ENCODE peak calls at places on chromosomes 5 and 9, in eight cellular contexts. L, E, Y, R, D, T, H and G are unnamed samples.
A peak's percentile ranks its signal among the peaks of the same experiment; 100 is the strongest.

GRCh38 chr9:83701769-83702168 is 6.0 kb downstream of the UBQLN1 start:
- DNase-seq in L (no peak), E (no peak), Y (no peak), R (no peak), D (no peak), T (peak; percentile 54), H (no peak), G (peak; percentile 65)

GRCh38 chr5:172910828-172911627 is 48.2 kb upstream of the RPL26L1 start:
- DNase-seq in L (peak; percentile 16), E (peak; percentile 63), Y (peak; percentile 46), R (no peak), D (peak; percentile 30), T (peak; percentile 96), H (peak; percentile 55), G (peak; percentile 96)

GRCh38 chr5:9466677-9467076 is 79.2 kb downstream of the SEMA5A start:
- DNase-seq in L (no peak), E (no peak), Y (no peak), R (no peak), D (no peak), T (no peak), H (no peak), G (no peak)

GRCh38 chr5:127206320-127207113 is 84.1 kb upstream of the MEGF10 start:
- DNase-seq in L (no peak), E (no peak), Y (no peak), R (no peak), D (no peak), T (peak; percentile 77), H (no peak), G (peak; percentile 95)

GRCh38 chr9:4491621-4491975 is 1.3 kb downstream of the SLC1A1 start:
- DNase-seq in L (no peak), E (no peak), Y (no peak), R (no peak), D (no peak), T (no peak), H (peak; percentile 31), G (no peak)

GRCh38 chr5:72134226-72134625 is 27.0 kb downstream of the MAP1B start:
- DNase-seq in L (no peak), E (no peak), Y (no peak), R (no peak), D (no peak), T (no peak), H (no peak), G (peak; percentile 49)

GRCh38 chr9:96567203-96567700 is 52.4 kb downstream of the CDC14B start:
- DNase-seq in L (peak; percentile 23), E (no peak), Y (no peak), R (no peak), D (no peak), T (no peak), H (no peak), G (peak; percentile 28)

GRCh38 chr9:133738039-133738805 is at the start of gene SARDH:
- DNase-seq in L (peak; percentile 42), E (peak; percentile 63), Y (peak; percentile 69), R (peak; percentile 67), D (no peak), T (peak; percentile 47), H (peak; percentile 47), G (peak; percentile 46)

GRCh38 chr5:14008819-14009311 is 64.4 kb upstream of the DNAH5 start:
- DNase-seq in L (no peak), E (no peak), Y (peak; percentile 58), R (no peak), D (no peak), T (peak; percentile 85), H (peak; percentile 60), G (no peak)

GRCh38 chr5:220008-220407 is 1.9 kb downstream of the SDHA start:
- DNase-seq in L (no peak), E (no peak), Y (no peak), R (no peak), D (no peak), T (no peak), H (no peak), G (no peak)

GRCh38 chr5:219492-219891 is 1.4 kb downstream of the SDHA start:
- DNase-seq in L (peak; percentile 38), E (no peak), Y (no peak), R (no peak), D (no peak), T (peak; percentile 50), H (no peak), G (peak; percentile 32)

GRCh38 chr5:213803-214395 is 4.1 kb downstream of the CCDC127 start:
- DNase-seq in L (no peak), E (no peak), Y (no peak), R (no peak), D (no peak), T (no peak), H (no peak), G (no peak)

GRCh38 chr5:217860-218456 is at the start of the genes CCDC127 and SDHA:
- DNase-seq in L (peak; percentile 99), E (peak; percentile 98), Y (peak; percentile 99), R (peak; percentile 99), D (peak; percentile 89), T (peak; percentile 86), H (peak; percentile 98), G (peak; percentile 93)

GRCh38 chr5:218457-219289 is 553 bp downstream of the SDHA start:
- DNase-seq in L (no peak), E (no peak), Y (peak; percentile 52), R (peak; percentile 46), D (no peak), T (peak; percentile 19), H (peak; percentile 56), G (peak; percentile 44)
- TF ChIP-seq CTCF in L (no peak), E (peak; percentile 15), Y (peak; percentile 9), R (no peak), D (no peak), T (no peak), H (no peak), G (no peak)

DNA sequence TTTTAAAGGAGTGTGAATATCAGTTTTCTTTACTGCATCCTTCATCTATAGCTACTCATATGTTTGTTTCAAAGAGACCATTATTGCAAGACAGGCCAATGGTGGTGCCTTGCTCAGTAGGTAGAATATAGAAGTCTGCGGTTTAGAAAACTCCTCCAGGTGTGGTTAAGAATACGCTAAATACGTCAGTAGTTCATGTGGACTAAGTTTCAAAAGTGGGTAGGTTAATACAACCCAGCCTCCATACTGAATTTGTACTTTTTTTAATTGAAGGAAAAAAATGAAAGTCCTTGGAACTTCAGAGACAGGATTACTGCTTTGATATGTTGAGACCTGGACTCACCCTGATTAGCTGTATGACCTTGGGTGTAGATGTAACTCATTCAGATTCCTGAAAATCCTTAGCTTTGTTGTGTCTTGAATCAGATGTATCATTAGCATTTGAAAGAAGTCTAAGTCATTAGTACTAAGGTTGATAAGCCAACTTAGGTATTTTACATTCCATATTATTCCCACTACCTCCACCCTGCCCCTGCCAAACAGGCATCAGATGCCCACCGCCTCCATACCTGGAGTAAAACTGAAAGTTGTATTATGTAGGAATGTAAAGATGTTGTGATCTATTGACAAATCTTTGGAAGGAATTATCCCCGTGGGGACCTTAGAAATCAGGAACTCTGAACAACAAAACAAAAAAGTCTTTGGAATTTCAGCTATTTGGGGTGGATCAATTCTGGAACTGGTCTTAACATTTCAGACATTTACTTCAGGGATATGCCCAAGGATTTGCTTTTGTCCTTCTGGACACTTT is 6.1 kb downstream of the BASP1 start:
- DNase-seq in L (no peak), E (no peak), Y (no peak), R (no peak), D (no peak), T (no peak), H (no peak), G (no peak)
- H3K4me3 ChIP-seq in L (no peak overlapping the region), E (no peak overlapping the region), Y (no peak overlapping the region), R (no peak overlapping the region), D (no peak overlapping the region), T (no peak overlapping the region), H (no peak overlapping the region), G (no peak overlapping the region)

DNA sequence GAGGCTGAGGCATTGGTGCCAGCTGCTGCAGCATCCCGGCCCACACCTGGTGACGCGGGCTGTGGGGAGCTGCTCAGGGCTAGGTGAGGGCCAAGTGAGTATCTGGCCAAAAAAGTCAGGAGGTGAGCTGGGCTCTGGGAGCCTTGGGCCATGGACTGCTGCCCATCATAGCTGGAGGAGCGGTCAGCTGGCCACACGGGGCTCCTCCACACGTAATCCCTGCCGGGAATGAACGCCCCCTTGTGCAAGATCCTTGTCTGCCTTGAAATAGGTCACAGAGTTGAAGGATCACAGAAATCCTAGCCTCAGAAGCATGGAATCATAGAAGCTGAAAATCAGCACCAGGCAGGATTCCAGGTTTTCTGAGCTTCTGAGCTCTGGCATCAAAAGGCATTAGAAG is 16.8 kb upstream of the COL27A1 start:
- DNase-seq in L (no peak), E (no peak), Y (no peak), R (no peak), D (no peak), T (no peak), H (no peak), G (no peak)
- TF ChIP-seq CTCF in L (no peak), E (no peak), Y (no peak), R (no peak), D (no peak), T (no peak), H (no peak), G (no peak)

DNA sequence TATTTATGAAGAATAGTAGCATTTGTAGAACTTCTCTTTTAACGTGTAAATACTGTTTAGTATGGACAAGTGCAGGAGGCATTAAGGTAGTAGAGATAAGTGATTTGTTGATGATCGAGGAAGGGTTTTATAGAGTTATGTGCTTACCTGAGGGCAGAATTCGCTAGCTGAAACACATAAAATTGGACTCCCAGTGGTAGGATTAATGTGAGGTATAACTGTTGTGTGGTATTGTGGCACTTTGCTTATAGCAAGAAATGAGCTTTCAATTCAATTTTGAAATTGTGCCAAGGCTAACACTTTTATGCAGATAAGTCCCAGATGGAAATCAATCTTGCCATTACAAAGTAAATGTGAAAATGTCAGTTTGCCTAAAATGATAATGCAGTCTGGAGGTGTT is 1.2 kb downstream of the AP3S1 start:
- DNase-seq in L (no peak), E (no peak), Y (no peak), R (no peak), D (no peak), T (no peak), H (no peak), G (no peak)
- H3K4me3 ChIP-seq in L (peak overlapping the region; percentile 77), E (peak overlapping the region; percentile 89), Y (peak overlapping the region; percentile 70), R (peak overlapping the region; percentile 98), D (peak overlapping the region; percentile 71), T (peak overlapping the region; percentile 82), H (peak overlapping the region; percentile 65), G (peak overlapping the region; percentile 86)

DNA sequence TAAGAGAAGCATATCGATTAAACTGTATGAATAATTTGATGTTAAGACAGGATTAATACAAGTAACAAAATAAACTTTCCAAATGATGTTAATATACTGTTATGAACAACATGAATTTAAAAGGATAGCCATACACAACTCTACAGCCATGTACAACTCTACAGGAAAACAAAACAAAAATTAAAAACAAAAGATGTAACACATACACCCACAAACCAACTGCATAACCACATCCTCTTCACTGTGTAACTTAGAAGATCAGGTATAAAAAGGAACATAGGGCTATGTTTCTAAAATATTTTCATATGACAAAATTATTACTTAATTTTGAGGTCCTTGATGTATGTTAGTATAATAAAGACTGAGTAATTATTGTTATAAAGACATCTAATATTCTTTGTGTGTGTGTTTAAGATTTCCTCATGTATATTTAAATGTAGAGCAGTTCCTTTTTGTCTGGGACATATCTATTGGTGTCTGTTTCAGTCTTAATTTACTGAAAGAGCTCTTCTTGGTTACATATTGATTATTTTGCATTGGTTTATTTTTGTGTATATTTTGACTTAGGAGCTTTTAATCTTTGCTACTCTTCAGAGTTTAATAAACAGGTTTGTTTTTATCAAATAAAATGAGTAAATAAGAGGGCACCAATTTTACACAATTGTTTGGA is 966.8 kb upstream of the CTNND2 start:
- DNase-seq in L (no peak), E (no peak), Y (no peak), R (no peak), D (no peak), T (no peak), H (no peak), G (no peak)
- TF ChIP-seq CTCF in L (no peak), E (no peak), Y (no peak), R (no peak), D (no peak), T (no peak), H (no peak), G (no peak)

GRCh38 chr9:131889437-131890244 is 149.8 kb upstream of the RAPGEF1 start:
- DNase-seq in L (no peak), E (peak; percentile 50), Y (no peak), R (no peak), D (no peak), T (no peak), H (peak; percentile 29), G (no peak)
- H3K4me3 ChIP-seq in L (no peak overlapping the region), E (peak overlapping the region; percentile 24), Y (no peak overlapping the region), R (no peak overlapping the region), D (no peak overlapping the region), T (no peak overlapping the region), H (no peak overlapping the region), G (no peak overlapping the region)